ENCODE peak calls at places on chromosomes 1 and 21, in four cellular contexts. R is mesendoderm, X is neuronal stem cell, O is H9. M is an unnamed sample.

GRCh38 chr1:208120426-208120790 is 123.8 kb downstream of the PLXNA2 start:
- DNase-seq in R (no peak), O (no peak), X (no peak), M (no peak)

GRCh38 chr1:198829948-198830347 is 191.1 kb downstream of the PTPRC start:
- DNase-seq in X (no peak), R (peak; percentile 59), O (peak; percentile 49), M (peak; percentile 34)

GRCh38 chr1:234722904-234723588 is 113.1 kb upstream of the IRF2BP2 start:
- DNase-seq in X (no peak), O (no peak), R (peak; percentile 35), M (peak; percentile 90)

GRCh38 chr1:168466703-168467081 is 77.1 kb downstream of the XCL2 start:
- DNase-seq in X (no peak), R (no peak), O (no peak), M (no peak)

GRCh38 chr1:15100369-15101111 is 53.0 kb upstream of the TMEM51 start:
- DNase-seq in X (peak; percentile 35), R (peak; percentile 65), O (peak; percentile 80), M (peak; percentile 33)

GRCh38 chr1:223628233-223628632 is 37.3 kb downstream of the CAPN8 start:
- DNase-seq in O (peak; percentile 72), X (peak; percentile 44), R (peak; percentile 79), M (peak; percentile 4)

GRCh38 chr1:232166942-232167341 is 463.0 kb downstream of the SIPA1L2 start:
- DNase-seq in R (peak; percentile 45), O (peak; percentile 81), X (no peak), M (no peak)

GRCh38 chr1:217718873-217719272 is 87.7 kb downstream of the SPATA17 start:
- DNase-seq in R (peak; percentile 19), X (no peak), O (no peak), M (peak; percentile 64)

GRCh38 chr21:41506526-41507520 is 1.1 kb downstream of the TMPRSS2 start:
- DNase-seq in X (peak; percentile 27), O (peak; percentile 59), R (peak; percentile 70), M (peak; percentile 3)

GRCh38 chr1:31216016-31216415 is 23.7 kb downstream of the NKAIN1 start:
- DNase-seq in O (peak; percentile 59), R (peak; percentile 63), X (no peak), M (peak; percentile 22)

GRCh38 chr1:15245593-15246325 is 1.3 kb upstream of the FHAD1 start:
- DNase-seq in O (no peak), X (no peak), R (no peak), M (peak; percentile 66)

GRCh38 chr1:170669586-170670332 is 5.8 kb downstream of the PRRX1 start:
- DNase-seq in O (peak; percentile 39), R (peak; percentile 7), X (no peak), M (no peak)

GRCh38 chr1:24898909-24899439 is 31.1 kb downstream of the RUNX3 start:
- DNase-seq in R (no peak), X (no peak), O (no peak), M (no peak)

GRCh38 chr1:35885961-35886558 is 3.1 kb downstream of the AGO1 start:
- DNase-seq in X (peak; percentile 91), R (peak; percentile 98), O (peak; percentile 97), M (peak; percentile 23)

GRCh38 chr1:89451011-89451410 is 73.6 kb upstream of the LRRC8B start:
- DNase-seq in O (no peak), X (no peak), R (no peak), M (peak; percentile 19)

GRCh38 chr1:226776975-226777374 is 37.9 kb upstream of the ITPKB start:
- DNase-seq in R (no peak), X (no peak), O (no peak), M (no peak)

GRCh38 chr1:159860456-159860855 is 2.0 kb downstream of the VSIG8 start:
- DNase-seq in O (no peak), R (no peak), X (no peak), M (no peak)

GRCh38 chr1:7879228-7879627 is 26.4 kb upstream of the UTS2 start:
- DNase-seq in X (no peak), R (no peak), O (no peak), M (no peak)

GRCh38 chr1:156075158-156075557 is 7.1 kb downstream of the MEX3A start:
- DNase-seq in R (no peak), X (no peak), O (peak; percentile 41), M (no peak)

GRCh38 chr1:204438628-204439027 is 27.0 kb upstream of the PPP1R15B start:
- DNase-seq in R (no peak), X (no peak), O (no peak), M (peak; percentile 96)

GRCh38 chr21:42419845-42420244 is 16.1 kb downstream of the UBASH3A start:
- DNase-seq in O (no peak), R (no peak), X (no peak), M (no peak)

DNA sequence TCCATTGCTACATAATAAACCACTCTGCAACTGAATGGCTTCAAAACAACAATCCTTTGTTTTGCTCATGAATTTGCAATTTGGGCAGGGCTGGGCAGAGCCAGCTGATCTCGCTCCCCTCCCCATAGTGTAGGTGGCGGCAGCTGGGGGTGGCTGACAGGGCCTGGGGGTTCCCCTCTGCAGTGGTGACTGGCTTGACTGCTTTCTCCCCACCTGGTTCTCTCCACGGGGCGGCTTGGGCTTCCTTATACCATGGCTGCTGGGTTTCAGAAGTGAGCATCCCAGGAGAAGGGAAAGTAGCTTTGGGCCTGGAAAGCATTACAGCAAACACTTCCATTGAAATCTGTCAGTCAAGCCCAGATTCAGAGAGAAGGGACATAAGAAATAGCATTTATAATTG is 129.7 kb upstream of the ZBTB40 start:
- DNase-seq in R (no peak), O (peak; percentile 19), X (no peak), M (no peak)
- H3K18ac ChIP-seq in R (no peak overlapping the region), O (no peak overlapping the region), X (no peak overlapping the region), M (no peak overlapping the region)

GRCh38 chr1:115136106-115136505 is 46.8 kb upstream of the TSPAN2 start:
- DNase-seq in X (no peak), R (peak; percentile 71), O (no peak), M (no peak)

GRCh38 chr1:115134231-115134630 is 44.9 kb upstream of the TSPAN2 start:
- DNase-seq in R (no peak), O (no peak), X (no peak), M (no peak)

GRCh38 chr1:115135681-115136080 is 46.4 kb upstream of the TSPAN2 start:
- DNase-seq in R (no peak), X (no peak), O (no peak), M (peak; percentile 4)

GRCh38 chr1:115133440-115133839 is 44.1 kb upstream of the TSPAN2 start:
- DNase-seq in O (no peak), R (peak; percentile 60), X (no peak), M (peak; percentile 6)

GRCh38 chr1:115134850-115135484 is 45.7 kb upstream of the TSPAN2 start:
- DNase-seq in X (no peak), O (no peak), R (peak; percentile 62), M (peak; percentile 46)
- H3K4me2 ChIP-seq in X (no peak overlapping the region), O (no peak overlapping the region), R (no peak overlapping the region), M (no peak overlapping the region)

DNA sequence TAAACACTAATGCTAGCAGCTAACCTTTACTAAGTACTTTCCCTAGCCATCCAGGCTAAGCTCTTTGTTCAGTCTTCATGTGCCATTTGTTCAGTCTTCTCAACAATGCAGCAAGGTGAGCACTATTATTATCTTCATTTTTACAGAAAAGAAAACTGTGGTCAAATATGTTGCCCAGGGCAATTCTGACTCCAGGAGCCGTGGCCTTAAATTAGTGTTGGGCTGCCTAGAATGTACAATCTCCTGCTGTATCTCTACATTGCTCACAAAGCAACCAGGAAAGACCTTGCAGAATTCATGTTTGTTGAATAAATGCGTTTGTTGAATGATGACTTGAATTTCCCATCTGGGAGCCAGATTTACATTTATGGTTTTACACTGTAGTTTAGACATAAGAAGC is 14.1 kb downstream of the CD101 start:
- DNase-seq in X (no peak), R (no peak), O (no peak), M (no peak)
- H3K18ac ChIP-seq in X (no peak overlapping the region), R (no peak overlapping the region), O (no peak overlapping the region), M (no peak overlapping the region)

GRCh38 chr1:118254001-118254400 is 69.0 kb upstream of the SPAG17 start:
- DNase-seq in O (no peak), R (no peak), X (no peak), M (no peak)
- H3K4me2 ChIP-seq in O (no peak overlapping the region), R (no peak overlapping the region), X (no peak overlapping the region), M (no peak overlapping the region)

DNA sequence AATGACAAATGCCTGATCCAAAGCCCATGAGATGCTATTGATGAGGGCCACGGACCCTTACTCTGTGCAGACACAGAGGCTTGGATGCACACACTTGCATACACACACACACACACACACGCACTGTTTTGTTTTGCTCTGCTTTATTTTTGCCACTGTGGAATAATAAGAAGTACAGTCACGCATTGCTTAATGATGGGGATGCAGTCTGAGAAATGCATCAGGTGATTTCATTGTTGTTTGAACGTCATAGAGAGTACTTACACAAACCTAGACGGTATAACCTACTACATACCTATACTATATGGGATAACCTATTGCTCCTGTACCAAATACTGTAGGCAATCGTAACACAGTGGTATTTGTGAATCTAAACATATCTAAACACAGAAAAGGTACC is 104.4 kb downstream of the RHOU start:
- DNase-seq in O (no peak), R (no peak), X (no peak), M (peak; percentile 46)
- H3K18ac ChIP-seq in O (no peak overlapping the region), R (no peak overlapping the region), X (no peak overlapping the region), M (no peak overlapping the region)

DNA sequence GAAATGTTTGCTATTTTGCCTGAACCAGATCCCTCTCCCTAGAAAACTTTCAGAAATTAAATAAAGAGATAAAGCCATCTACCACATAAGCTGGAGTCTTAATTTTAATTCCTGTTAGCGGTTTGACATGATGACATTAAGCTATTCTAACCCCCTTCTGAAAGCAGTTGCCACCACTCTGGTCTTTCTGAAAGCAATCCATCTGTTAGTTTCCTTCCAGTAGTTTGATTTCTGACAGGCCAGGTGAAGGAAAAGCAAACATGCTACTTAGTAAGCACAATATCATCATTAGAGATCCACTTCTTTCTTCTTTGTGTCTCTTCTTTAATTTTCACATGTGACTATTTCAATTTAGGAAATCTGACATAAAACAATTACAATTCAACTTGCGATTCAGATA is 39.9 kb downstream of the RGL1 start:
- DNase-seq in R (no peak), O (no peak), X (no peak), M (no peak)
- H3K4me2 ChIP-seq in R (no peak overlapping the region), O (no peak overlapping the region), X (no peak overlapping the region), M (no peak overlapping the region)

DNA sequence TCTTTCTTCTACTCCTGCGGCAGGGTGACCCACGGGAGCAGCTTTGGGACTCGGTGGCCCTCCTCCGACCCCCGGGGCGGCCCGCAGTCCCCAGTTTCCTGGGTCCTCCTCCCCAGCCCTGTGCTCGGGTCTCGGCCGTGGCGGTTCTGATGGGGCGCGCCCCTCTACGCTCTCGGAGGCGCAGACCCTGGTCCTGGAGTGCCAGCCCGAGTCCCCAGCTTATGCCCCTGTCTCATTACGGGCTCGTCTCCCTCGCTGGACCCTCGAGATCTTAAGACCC is 430 bp downstream of the BTG2 start:
- DNase-seq in O (no peak), R (no peak), X (no peak), M (no peak)
- H3K18ac ChIP-seq in O (peak overlapping the region; percentile 94), R (peak overlapping the region; percentile 30), X (peak overlapping the region; percentile 99), M (peak overlapping the region; percentile 91)

DNA sequence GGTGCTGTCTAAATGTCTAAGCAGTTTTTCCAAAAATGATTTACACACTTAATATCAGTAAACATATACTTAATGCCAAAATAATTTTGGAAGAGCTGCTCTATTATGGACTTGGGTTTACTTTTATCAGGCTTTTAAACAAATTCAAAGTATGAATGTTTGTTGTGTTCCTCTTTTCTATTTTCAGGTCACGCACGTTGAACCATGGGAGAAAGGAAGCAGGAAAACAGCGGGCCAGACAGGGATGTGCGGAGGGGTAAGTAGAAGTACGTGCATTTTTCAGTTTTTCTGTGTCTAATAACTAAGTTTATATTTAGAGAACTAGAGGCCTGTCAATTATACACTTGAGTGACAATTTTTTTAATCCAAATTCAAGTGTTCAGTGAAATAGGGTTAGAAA is 3.4 kb downstream of the PRPF38B start:
- DNase-seq in X (no peak), R (no peak), O (no peak), M (no peak)
- H3K4me2 ChIP-seq in X (no peak overlapping the region), R (no peak overlapping the region), O (no peak overlapping the region), M (no peak overlapping the region)